ENCODE peak calls at places on chromosomes 13 and 19, in five cellular contexts. W is amniotic stem cell; B is naive thymus-derived CD8-positive, alpha-beta T cell; R is EL; A is AG08396. U is an unnamed sample.

GRCh38 chr19:55345818-55346724 is 6.4 kb downstream of the KMT5C start:
- DNase-seq in W (no peak), B (no peak), R (peak; percentile 30), A (no peak), U (peak; percentile 47)

GRCh38 chr19:38617283-38617763 is 430 bp downstream of the MAP4K1 start:
- DNase-seq in A (no peak), R (no peak), B (no peak), W (no peak), U (no peak)

GRCh38 chr13:34031629-34032028 is 213.7 kb downstream of the RFC3 start:
- DNase-seq in A (no peak), B (no peak), R (no peak), W (no peak), U (no peak)

GRCh38 chr13:79810671-79811070 is 329.7 kb downstream of the NDFIP2 start:
- DNase-seq in B (no peak), R (peak; percentile 82), W (no peak), A (peak; percentile 54), U (peak; percentile 65)

GRCh38 chr19:17234911-17235617 is 9.0 kb downstream of the OCEL1 start:
- DNase-seq in B (peak; percentile 43), A (peak; percentile 69), W (no peak), R (peak; percentile 65), U (peak; percentile 62)

GRCh38 chr13:95497307-95497943 is 55.1 kb upstream of the CLDN10 start:
- DNase-seq in W (no peak), B (no peak), A (no peak), R (no peak), U (peak; percentile 32)

GRCh38 chr13:37369618-37370017 is 228.9 kb downstream of the POSTN start:
- DNase-seq in R (peak; percentile 52), A (no peak), B (no peak), W (no peak), U (peak; percentile 28)

GRCh38 chr19:32349724-32350475 is 4.5 kb downstream of the ZNF507 start:
- DNase-seq in W (no peak), B (no peak), R (no peak), A (no peak), U (no peak)

GRCh38 chr19:42235181-42235580 is 7.2 kb downstream of the GSK3A start:
- DNase-seq in A (no peak), W (no peak), B (no peak), R (no peak), U (no peak)

GRCh38 chr13:89550842-89551422 is 1796.6 kb upstream of the MIR17HG start:
- DNase-seq in W (no peak), B (no peak), A (no peak), R (no peak), U (peak; percentile 82)

GRCh38 chr19:33953592-33953991 is 156.9 kb downstream of the KCTD15 start:
- DNase-seq in A (no peak), R (no peak), W (no peak), B (no peak), U (no peak)

GRCh38 chr13:35953537-35954206 is 177.5 kb downstream of the DCLK1 start:
- DNase-seq in R (peak; percentile 86), W (peak; percentile 71), A (peak; percentile 80), B (no peak), U (peak; percentile 95)

GRCh38 chr13:27053902-27054595 is 117.6 kb downstream of the USP12 start:
- DNase-seq in R (peak; percentile 90), B (no peak), A (peak; percentile 82), W (peak; percentile 65), U (peak; percentile 89)

GRCh38 chr19:55210120-55210493 is 806 bp upstream of the PTPRH start:
- DNase-seq in R (peak; percentile 96), B (no peak), W (peak; percentile 90), A (peak; percentile 73), U (peak; percentile 89)

GRCh38 chr19:7685546-7686445 is 5.2 kb downstream of the TRAPPC5 start:
- DNase-seq in R (peak; percentile 22), B (no peak), A (no peak), W (no peak), U (no peak)

GRCh38 chr13:110379905-110380341 is 72.8 kb downstream of the COL4A2 start:
- DNase-seq in A (peak; percentile 40), B (no peak), R (peak; percentile 72), W (no peak), U (peak; percentile 71)

GRCh38 chr19:1266116-1266817 is 2.9 kb upstream of the CIRBP start:
- DNase-seq in B (peak; percentile 81), A (peak; percentile 94), W (peak; percentile 17), R (peak; percentile 90), U (peak; percentile 93)

GRCh38 chr13:31029129-31029528 is 96.7 kb downstream of the TEX26 start:
- DNase-seq in R (no peak), W (no peak), B (no peak), A (no peak), U (no peak)

GRCh38 chr13:110965755-110966134 is 50.9 kb upstream of the ANKRD10 start:
- DNase-seq in W (no peak), R (no peak), A (no peak), B (no peak), U (no peak)

GRCh38 chr13:113493315-113493951 is 2.9 kb upstream of the DCUN1D2 start:
- DNase-seq in W (peak; percentile 86), R (peak; percentile 91), A (peak; percentile 83), B (no peak), U (peak; percentile 89)

GRCh38 chr13:31769581-31769980 is 30.3 kb downstream of the RXFP2 start:
- DNase-seq in W (no peak), B (no peak), A (no peak), R (peak; percentile 19), U (no peak)

GRCh38 chr13:93411281-93411680 is 184.7 kb downstream of the GPC6 start:
- DNase-seq in A (no peak), R (no peak), B (no peak), W (no peak), U (no peak)

GRCh38 chr13:42055500-42056085 is 7.1 kb downstream of the DGKH start:
- DNase-seq in B (no peak), R (no peak), W (no peak), A (no peak), U (no peak)

GRCh38 chr19:812049-812816 is 9.5 kb downstream of the PLPPR3 start:
- DNase-seq in W (no peak), R (no peak), B (no peak), A (peak; percentile 27), U (no peak)